ENCODE peak calls at places on chromosomes 5 and 9, in five cellular contexts. One of them, this sample, is unnamed. For H3K4me1, the result is how much of the 10 kb centered on the place peaks cover.

GRCh38 chr5:149257875-149258705 is 13.6 kb upstream of the AFAP1L1 start:
- DNase-seq in naive thymus-derived CD4-positive, alpha-beta T cell: no peak
- DNase-seq in heart right ventricle: no peak
- DNase-seq in stomach: no peak
- DNase-seq in HCT116: no peak
- DNase-seq in this sample: no peak

GRCh38 chr5:126680215-126680817 is 79.6 kb downstream of the PHAX start:
- DNase-seq in naive thymus-derived CD4-positive, alpha-beta T cell: no peak
- DNase-seq in HCT116: no peak
- DNase-seq in stomach: no peak
- DNase-seq in heart right ventricle: no peak
- DNase-seq in this sample: no peak

GRCh38 chr5:74576941-74577456 is 63.5 kb downstream of the ENC1 start:
- DNase-seq in heart right ventricle: peak
- DNase-seq in HCT116: no peak
- DNase-seq in stomach: no peak
- DNase-seq in naive thymus-derived CD4-positive, alpha-beta T cell: peak
- DNase-seq in this sample: no peak

GRCh38 chr9:136373300-136374182 is at the start of gene CARD9:
- DNase-seq in naive thymus-derived CD4-positive, alpha-beta T cell: no peak
- DNase-seq in stomach: no peak
- DNase-seq in heart right ventricle: no peak
- DNase-seq in HCT116: no peak
- DNase-seq in this sample: no peak

GRCh38 chr9:136978073-136978864 is 965 bp downstream of the PTGDS start:
- DNase-seq in heart right ventricle: peak
- DNase-seq in naive thymus-derived CD4-positive, alpha-beta T cell: peak
- DNase-seq in HCT116: no peak
- DNase-seq in stomach: peak
- DNase-seq in this sample: peak

GRCh38 chr9:96781552-96781951 is 3.7 kb upstream of the ZNF510 start:
- DNase-seq in naive thymus-derived CD4-positive, alpha-beta T cell: no peak
- DNase-seq in heart right ventricle: no peak
- DNase-seq in HCT116: no peak
- DNase-seq in stomach: no peak
- DNase-seq in this sample: no peak

GRCh38 chr5:180401236-180401907 is 48.2 kb upstream of the GFPT2 start:
- DNase-seq in heart right ventricle: no peak
- DNase-seq in stomach: no peak
- DNase-seq in HCT116: no peak
- DNase-seq in naive thymus-derived CD4-positive, alpha-beta T cell: no peak
- DNase-seq in this sample: no peak

GRCh38 chr9:4828776-4829175 is 36.0 kb downstream of the RCL1 start:
- DNase-seq in heart right ventricle: no peak
- DNase-seq in HCT116: no peak
- DNase-seq in naive thymus-derived CD4-positive, alpha-beta T cell: no peak
- DNase-seq in stomach: no peak
- DNase-seq in this sample: no peak

GRCh38 chr5:1168751-1169607 is 32.4 kb upstream of the SLC6A19 start:
- DNase-seq in heart right ventricle: no peak
- DNase-seq in stomach: no peak
- DNase-seq in HCT116: no peak
- DNase-seq in naive thymus-derived CD4-positive, alpha-beta T cell: no peak
- DNase-seq in this sample: no peak

GRCh38 chr5:143413964-143414669 is 10.6 kb upstream of the NR3C1 start:
- DNase-seq in heart right ventricle: peak
- DNase-seq in stomach: no peak
- DNase-seq in naive thymus-derived CD4-positive, alpha-beta T cell: no peak
- DNase-seq in HCT116: no peak
- DNase-seq in this sample: no peak

GRCh38 chr9:93187047-93187446 is 3.1 kb downstream of the WNK2 start:
- DNase-seq in HCT116: no peak
- DNase-seq in naive thymus-derived CD4-positive, alpha-beta T cell: no peak
- DNase-seq in stomach: peak
- DNase-seq in heart right ventricle: peak
- DNase-seq in this sample: peak

GRCh38 chr5:179858241-179858585 is 404 bp downstream of the MRNIP start:
- DNase-seq in HCT116: no peak
- DNase-seq in naive thymus-derived CD4-positive, alpha-beta T cell: no peak
- DNase-seq in stomach: peak
- DNase-seq in heart right ventricle: no peak
- DNase-seq in this sample: peak

GRCh38 chr5:17379188-17379951 is 118.7 kb upstream of the TAF11L2 start:
- DNase-seq in stomach: no peak
- DNase-seq in naive thymus-derived CD4-positive, alpha-beta T cell: no peak
- DNase-seq in HCT116: no peak
- DNase-seq in heart right ventricle: no peak
- DNase-seq in this sample: no peak

GRCh38 chr5:10045376-10045775 is 204.3 kb downstream of the ATPSCKMT start:
- DNase-seq in stomach: no peak
- DNase-seq in HCT116: no peak
- DNase-seq in heart right ventricle: no peak
- DNase-seq in naive thymus-derived CD4-positive, alpha-beta T cell: no peak
- DNase-seq in this sample: no peak

GRCh38 chr9:118222375-118222774 is 518.2 kb downstream of the TLR4 start:
- DNase-seq in stomach: no peak
- DNase-seq in heart right ventricle: no peak
- DNase-seq in naive thymus-derived CD4-positive, alpha-beta T cell: no peak
- DNase-seq in HCT116: no peak
- DNase-seq in this sample: no peak

GRCh38 chr5:65819215-65819904 is 97.4 kb downstream of the NLN start:
- DNase-seq in naive thymus-derived CD4-positive, alpha-beta T cell: no peak
- DNase-seq in heart right ventricle: no peak
- DNase-seq in HCT116: no peak
- DNase-seq in stomach: no peak
- DNase-seq in this sample: no peak

GRCh38 chr5:65818592-65818991 is 96.6 kb downstream of the NLN start:
- DNase-seq in HCT116: no peak
- DNase-seq in stomach: peak
- DNase-seq in heart right ventricle: no peak
- DNase-seq in naive thymus-derived CD4-positive, alpha-beta T cell: no peak
- DNase-seq in this sample: no peak

GRCh38 chr5:65819905-65820240 is 97.9 kb downstream of the NLN start:
- DNase-seq in naive thymus-derived CD4-positive, alpha-beta T cell: no peak
- DNase-seq in HCT116: no peak
- DNase-seq in stomach: no peak
- DNase-seq in heart right ventricle: no peak
- DNase-seq in this sample: no peak

GRCh38 chr5:65816729-65817128 is 94.7 kb downstream of the NLN start:
- DNase-seq in stomach: no peak
- DNase-seq in naive thymus-derived CD4-positive, alpha-beta T cell: no peak
- DNase-seq in HCT116: no peak
- DNase-seq in heart right ventricle: no peak
- DNase-seq in this sample: no peak

GRCh38 chr5:65817936-65818335 is 95.9 kb downstream of the NLN start:
- DNase-seq in heart right ventricle: no peak
- DNase-seq in naive thymus-derived CD4-positive, alpha-beta T cell: no peak
- DNase-seq in stomach: no peak
- DNase-seq in HCT116: no peak
- DNase-seq in this sample: no peak
- H3K27ac ChIP-seq in heart right ventricle: no peak
- H3K27ac ChIP-seq in naive thymus-derived CD4-positive, alpha-beta T cell: no peak
- H3K27ac ChIP-seq in stomach: no peak
- H3K27ac ChIP-seq in HCT116: no peak
- H3K27ac ChIP-seq in this sample: no peak

GRCh38 chr9:134358026-134358967 is 32.0 kb downstream of the RXRA start:
- DNase-seq in stomach: peak
- DNase-seq in HCT116: no peak
- DNase-seq in heart right ventricle: peak
- DNase-seq in naive thymus-derived CD4-positive, alpha-beta T cell: no peak
- DNase-seq in this sample: no peak

GRCh38 chr9:134355158-134355557 is 28.9 kb downstream of the RXRA start:
- DNase-seq in naive thymus-derived CD4-positive, alpha-beta T cell: no peak
- DNase-seq in stomach: no peak
- DNase-seq in heart right ventricle: no peak
- DNase-seq in HCT116: no peak
- DNase-seq in this sample: no peak

GRCh38 chr9:134355561-134356278 is 29.5 kb downstream of the RXRA start:
- DNase-seq in HCT116: no peak
- DNase-seq in stomach: peak
- DNase-seq in naive thymus-derived CD4-positive, alpha-beta T cell: no peak
- DNase-seq in heart right ventricle: no peak
- DNase-seq in this sample: peak

GRCh38 chr9:134357631-134358025 is 31.4 kb downstream of the RXRA start:
- DNase-seq in heart right ventricle: no peak
- DNase-seq in stomach: no peak
- DNase-seq in HCT116: no peak
- DNase-seq in naive thymus-derived CD4-positive, alpha-beta T cell: no peak
- DNase-seq in this sample: no peak

GRCh38 chr9:134356496-134357470 is 30.5 kb downstream of the RXRA start:
- DNase-seq in HCT116: no peak
- DNase-seq in stomach: peak
- DNase-seq in naive thymus-derived CD4-positive, alpha-beta T cell: no peak
- DNase-seq in heart right ventricle: no peak
- DNase-seq in this sample: peak
- H3K4me1 ChIP-seq in HCT116: under half
- H3K4me1 ChIP-seq in stomach: half or more
- H3K4me1 ChIP-seq in naive thymus-derived CD4-positive, alpha-beta T cell: under half
- H3K4me1 ChIP-seq in heart right ventricle: half or more
- H3K4me1 ChIP-seq in this sample: half or more

GRCh38 chr9:110293246-110293645 is 36.9 kb upstream of the TXN start:
- DNase-seq in HCT116: no peak
- DNase-seq in naive thymus-derived CD4-positive, alpha-beta T cell: no peak
- DNase-seq in heart right ventricle: no peak
- DNase-seq in stomach: no peak
- DNase-seq in this sample: no peak
- H3K27ac ChIP-seq in HCT116: no peak
- H3K27ac ChIP-seq in naive thymus-derived CD4-positive, alpha-beta T cell: no peak
- H3K27ac ChIP-seq in heart right ventricle: no peak
- H3K27ac ChIP-seq in stomach: no peak
- H3K27ac ChIP-seq in this sample: no peak

GRCh38 chr9:90832251-90832650 is 30.6 kb downstream of the SYK start:
- DNase-seq in stomach: no peak
- DNase-seq in HCT116: no peak
- DNase-seq in naive thymus-derived CD4-positive, alpha-beta T cell: no peak
- DNase-seq in heart right ventricle: no peak
- DNase-seq in this sample: no peak
- H3K4me1 ChIP-seq in stomach: under half
- H3K4me1 ChIP-seq in HCT116: under half
- H3K4me1 ChIP-seq in naive thymus-derived CD4-positive, alpha-beta T cell: under half
- H3K4me1 ChIP-seq in heart right ventricle: under half
- H3K4me1 ChIP-seq in this sample: under half

GRCh38 chr9:72474676-72475075 is 46.7 kb upstream of the TMC1 start:
- DNase-seq in HCT116: no peak
- DNase-seq in naive thymus-derived CD4-positive, alpha-beta T cell: no peak
- DNase-seq in stomach: no peak
- DNase-seq in heart right ventricle: no peak
- DNase-seq in this sample: no peak
- H3K27ac ChIP-seq in HCT116: no peak
- H3K27ac ChIP-seq in naive thymus-derived CD4-positive, alpha-beta T cell: no peak
- H3K27ac ChIP-seq in stomach: no peak
- H3K27ac ChIP-seq in heart right ventricle: no peak
- H3K27ac ChIP-seq in this sample: no peak

GRCh38 chr5:98771389-98772109 is 1.9 kb upstream of the RGMB start:
- DNase-seq in heart right ventricle: peak
- DNase-seq in HCT116: peak
- DNase-seq in naive thymus-derived CD4-positive, alpha-beta T cell: peak
- DNase-seq in stomach: peak
- DNase-seq in this sample: peak

GRCh38 chr5:98773464-98774191 is at the start of gene RGMB:
- DNase-seq in stomach: peak
- DNase-seq in HCT116: peak
- DNase-seq in heart right ventricle: peak
- DNase-seq in naive thymus-derived CD4-positive, alpha-beta T cell: peak
- DNase-seq in this sample: peak

GRCh38 chr5:98774192-98775046 is 956 bp downstream of the RGMB start:
- DNase-seq in stomach: peak
- DNase-seq in HCT116: no peak
- DNase-seq in naive thymus-derived CD4-positive, alpha-beta T cell: peak
- DNase-seq in heart right ventricle: peak
- DNase-seq in this sample: peak

GRCh38 chr5:98772415-98773213 is 849 bp upstream of the RGMB start:
- DNase-seq in heart right ventricle: peak
- DNase-seq in stomach: peak
- DNase-seq in HCT116: peak
- DNase-seq in naive thymus-derived CD4-positive, alpha-beta T cell: no peak
- DNase-seq in this sample: peak

DNA sequence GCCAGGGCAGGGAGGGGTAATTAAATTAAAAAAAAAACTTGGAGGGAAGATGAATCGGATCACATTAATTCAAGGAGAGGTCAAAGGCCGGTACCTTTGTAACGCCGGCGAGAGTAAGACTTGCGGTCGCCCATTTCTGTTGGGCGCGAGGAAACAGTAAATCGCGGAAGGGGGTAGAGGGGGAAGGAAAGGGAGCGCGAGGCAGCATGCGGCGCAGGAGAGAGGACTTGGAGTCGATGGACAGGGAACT is 324 bp upstream of the RGMB start:
- DNase-seq in HCT116: no peak
- DNase-seq in naive thymus-derived CD4-positive, alpha-beta T cell: no peak
- DNase-seq in stomach: no peak
- DNase-seq in heart right ventricle: no peak
- DNase-seq in this sample: no peak
- H3K4me1 ChIP-seq in HCT116: under half
- H3K4me1 ChIP-seq in naive thymus-derived CD4-positive, alpha-beta T cell: under half
- H3K4me1 ChIP-seq in stomach: half or more
- H3K4me1 ChIP-seq in heart right ventricle: under half
- H3K4me1 ChIP-seq in this sample: under half

GRCh38 chr5:33738967-33739366 is 152.8 kb downstream of the ADAMTS12 start:
- DNase-seq in HCT116: no peak
- DNase-seq in naive thymus-derived CD4-positive, alpha-beta T cell: no peak
- DNase-seq in stomach: no peak
- DNase-seq in heart right ventricle: no peak
- DNase-seq in this sample: no peak
- H3K27ac ChIP-seq in HCT116: no peak
- H3K27ac ChIP-seq in naive thymus-derived CD4-positive, alpha-beta T cell: no peak
- H3K27ac ChIP-seq in stomach: no peak
- H3K27ac ChIP-seq in heart right ventricle: no peak
- H3K27ac ChIP-seq in this sample: no peak